ENCODE peak calls at places on chromosomes 3 and 15, in four cellular contexts. F is AG10803; D is activated T-helper 1 cell treated with anti-CD3 and anti-CD28 coated beads, Interleukin-2, amount 50 U/mL, for 16 hours; J is amniotic stem cell. U is an unnamed sample.

GRCh38 chr3:177195941-177196472 is 1.3 kb downstream of the TBL1XR1 start:
- DNase-seq in F (peak; percentile 9), D (no peak), J (no peak), U (no peak)

GRCh38 chr3:37762698-37763097 is 99.0 kb upstream of the CTDSPL start:
- DNase-seq in F (peak; percentile 35), D (no peak), J (no peak), U (no peak)

GRCh38 chr3:175692256-175692655 is 833.1 kb downstream of the NAALADL2 start:
- DNase-seq in F (no peak), D (no peak), J (no peak), U (no peak)

GRCh38 chr3:32492684-32493436 is 9.8 kb downstream of the CMTM6 start:
- DNase-seq in F (peak; percentile 22), D (no peak), J (no peak), U (peak; percentile 26)

GRCh38 chr15:68314563-68314962 is 37.0 kb downstream of the FEM1B start:
- DNase-seq in F (no peak), D (no peak), J (no peak), U (no peak)

GRCh38 chr3:41095702-41096101 is 103.6 kb upstream of the CTNNB1 start:
- DNase-seq in F (no peak), D (no peak), J (no peak), U (peak; percentile 63)

GRCh38 chr3:49533786-49534519 is 20.3 kb upstream of the BSN start:
- DNase-seq in F (no peak), D (no peak), J (no peak), U (no peak)

GRCh38 chr3:175270199-175270837 is 411.2 kb downstream of the NAALADL2 start:
- DNase-seq in F (no peak), D (no peak), J (peak; percentile 37), U (peak; percentile 84)

GRCh38 chr3:90092994-90093393 is 985.6 kb downstream of the EPHA3 start:
- DNase-seq in F (peak; percentile 3), D (no peak), J (no peak), U (peak; percentile 28)

GRCh38 chr3:148023994-148024393 is 614.8 kb downstream of the ZIC1 start:
- DNase-seq in F (peak; percentile 82), D (no peak), J (no peak), U (peak; percentile 11)

GRCh38 chr3:143608966-143609365 is 239.3 kb downstream of the SLC9A9 start:
- DNase-seq in F (peak; percentile 30), D (no peak), J (no peak), U (peak; percentile 72)

GRCh38 chr3:69219101-69219708 is 96.8 kb upstream of the LMOD3 start:
- DNase-seq in F (no peak), D (no peak), J (no peak), U (no peak)

GRCh38 chr15:25439456-25439836 is 622 bp upstream of the UBE3A start:
- DNase-seq in F (peak; percentile 21), D (no peak), J (no peak), U (no peak)

GRCh38 chr15:74610302-74610951 is 5.2 kb upstream of the CLK3 start:
- DNase-seq in F (no peak), D (no peak), J (no peak), U (no peak)

GRCh38 chr15:88177451-88177850 is 79.1 kb downstream of the NTRK3 start:
- DNase-seq in F (no peak), D (no peak), J (no peak), U (peak; percentile 45)

GRCh38 chr15:91422704-91423254 is 322.7 kb downstream of the SV2B start:
- DNase-seq in F (no peak), D (no peak), J (no peak), U (no peak)

GRCh38 chr3:196518999-196519737 is 4.0 kb upstream of the SMCO1 start:
- DNase-seq in F (peak; percentile 73), D (peak; percentile 32), J (peak; percentile 71), U (peak; percentile 69)

GRCh38 chr15:55344206-55344605 is 25.2 kb downstream of the PIGB start:
- DNase-seq in F (peak; percentile 76), D (no peak), J (no peak), U (peak; percentile 81)

GRCh38 chr3:186842426-186843038 is at the start of gene ADIPOQ:
- DNase-seq in F (no peak), D (no peak), J (no peak), U (no peak)

GRCh38 chr3:151219056-151219455 is 16.0 kb upstream of the GPR171 start:
- DNase-seq in F (peak; percentile 67), D (no peak), J (peak; percentile 4), U (peak; percentile 45)

U was measured in astrocyte of the hippocampus.